ENCODE peak calls at places on chromosomes 13 and 19, in five cellular contexts. C is activated T-helper 1 cell treated with anti-CD3 and anti-CD28 coated beads, Interleukin-12 subunit alpha, Interleukin-12 subunit beta, Interleukin-2, Interleukin-4 antibody, amounts not matched to agents 30 ng/mL and 10 ng/mL and 1 ng/mL, durations not matched to agents 14 hours and 24 hours and 36 hours; L is M059J; D is NCI-H460; J is dorsolateral prefrontal cortex. A is an unnamed sample.
A peak's percentile ranks its signal among the peaks of the same experiment; 100 is the strongest.

GRCh38 chr19:52224211-52224610 is 34.4 kb downstream of the PPP2R1A start:
- DNase-seq in C (no peak), L (no peak), J (no peak), D (no peak), A (no peak)

GRCh38 chr19:22606954-22607652 is 27.0 kb upstream of the ZNF492 start:
- DNase-seq in C (no peak), L (no peak), J (no peak), D (no peak), A (no peak)

GRCh38 chr19:10290876-10291553 is 1.3 kb downstream of the ICAM5 start:
- DNase-seq in J (peak; percentile 78), L (peak; percentile 68), D (no peak), C (peak; percentile 37), A (no peak)

GRCh38 chr13:28611654-28612131 is 47.2 kb upstream of the POMP start:
- DNase-seq in L (peak; percentile 62), C (peak; percentile 19), D (no peak), J (no peak), A (no peak)

GRCh38 chr19:19064811-19065745 is 1.3 kb downstream of the SLC25A42 start:
- DNase-seq in L (no peak), C (peak; percentile 16), J (peak; percentile 22), D (no peak), A (no peak)

GRCh38 chr13:37602743-37603381 is 4.3 kb upstream of the POSTN start:
- DNase-seq in J (no peak), D (peak; percentile 9), L (peak; percentile 42), C (no peak), A (no peak)

GRCh38 chr13:94494021-94494420 is 14.5 kb upstream of the DCT start:
- DNase-seq in D (no peak), C (no peak), L (no peak), J (no peak), A (no peak)

GRCh38 chr13:80121038-80121437 is 219.9 kb downstream of the SPRY2 start:
- DNase-seq in L (no peak), D (no peak), J (no peak), C (no peak), A (no peak)

GRCh38 chr13:97318532-97318931 is 96.4 kb downstream of the MBNL2 start:
- DNase-seq in J (no peak), C (no peak), D (no peak), L (no peak), A (no peak)

GRCh38 chr19:41965127-41965526 is 6.0 kb upstream of the RABAC1 start:
- DNase-seq in J (no peak), L (no peak), C (no peak), D (no peak), A (no peak)

GRCh38 chr19:57269515-57270250 is 10.6 kb upstream of the ZNF460 start:
- DNase-seq in J (no peak), D (no peak), L (peak; percentile 94), C (no peak), A (no peak)

GRCh38 chr13:32426191-32426980 is 1.5 kb downstream of the N4BP2L1 start:
- DNase-seq in L (peak; percentile 48), J (no peak), C (peak; percentile 51), D (no peak), A (no peak)

GRCh38 chr19:1312732-1313694 is 27.3 kb downstream of the EFNA2 start:
- DNase-seq in J (no peak), L (peak; percentile 78), D (no peak), C (no peak), A (no peak)

GRCh38 chr13:77981191-77981925 is 62.7 kb upstream of the EDNRB start:
- DNase-seq in C (no peak), L (no peak), D (no peak), J (no peak), A (no peak)

GRCh38 chr13:73610799-73611592 is 523.2 kb downstream of the KLF12 start:
- DNase-seq in C (no peak), D (no peak), J (no peak), L (no peak), A (no peak)

GRCh38 chr13:102187313-102187712 is 214.5 kb downstream of the FGF14 start:
- DNase-seq in D (no peak), C (no peak), L (no peak), J (no peak), A (no peak)

GRCh38 chr13:73879346-73880020 is 254.7 kb downstream of the KLF12 start:
- DNase-seq in C (no peak), L (no peak), J (no peak), D (no peak), A (no peak)